ENCODE peak calls at places on chromosome 21, in five cellular contexts. One of them, this sample, is unnamed.

GRCh38 chr21:43605320-43606244 is 53.7 kb downstream of the HSF2BP start:
- DNase-seq in lung microvascular endothelial cell: peak; percentile 46
- DNase-seq in ascending aorta: no peak
- DNase-seq in pons: no peak
- DNase-seq in GM12892: no peak
- DNase-seq in this sample: no peak

GRCh38 chr21:41360072-41360821 is 1.6 kb upstream of the MX2 start:
- DNase-seq in GM12892: no peak
- DNase-seq in lung microvascular endothelial cell: no peak
- DNase-seq in pons: no peak
- DNase-seq in ascending aorta: no peak
- DNase-seq in this sample: no peak

GRCh38 chr21:37257526-37257966 is 9.6 kb downstream of the VPS26C start:
- DNase-seq in pons: no peak
- DNase-seq in lung microvascular endothelial cell: peak; percentile 42
- DNase-seq in GM12892: no peak
- DNase-seq in ascending aorta: no peak
- DNase-seq in this sample: no peak

GRCh38 chr21:44615881-44616590 is 4.2 kb downstream of the KRTAP10-8 start:
- DNase-seq in lung microvascular endothelial cell: no peak
- DNase-seq in pons: no peak
- DNase-seq in GM12892: no peak
- DNase-seq in ascending aorta: no peak
- DNase-seq in this sample: no peak

GRCh38 chr21:41663805-41664788 is 102.8 kb downstream of the RIPK4 start:
- DNase-seq in pons: no peak
- DNase-seq in lung microvascular endothelial cell: peak; percentile 65
- DNase-seq in ascending aorta: no peak
- DNase-seq in GM12892: no peak
- DNase-seq in this sample: no peak

GRCh38 chr21:36059823-36060158 is 535 bp downstream of the SETD4 start:
- DNase-seq in lung microvascular endothelial cell: no peak
- DNase-seq in ascending aorta: no peak
- DNase-seq in GM12892: peak; percentile 54
- DNase-seq in pons: no peak
- DNase-seq in this sample: no peak

GRCh38 chr21:17053321-17053720 is 459.5 kb upstream of the CXADR start:
- DNase-seq in ascending aorta: no peak
- DNase-seq in lung microvascular endothelial cell: no peak
- DNase-seq in pons: no peak
- DNase-seq in GM12892: no peak
- DNase-seq in this sample: no peak

GRCh38 chr21:42592156-42592820 is 61.1 kb upstream of the PDE9A start:
- DNase-seq in GM12892: no peak
- DNase-seq in pons: no peak
- DNase-seq in lung microvascular endothelial cell: no peak
- DNase-seq in ascending aorta: no peak
- DNase-seq in this sample: no peak

GRCh38 chr21:39096754-39097153 is 86.5 kb downstream of the PSMG1 start:
- DNase-seq in GM12892: no peak
- DNase-seq in pons: no peak
- DNase-seq in ascending aorta: no peak
- DNase-seq in lung microvascular endothelial cell: no peak
- DNase-seq in this sample: no peak